ENCODE peak calls at places on chromosomes 11 and 22, in five cellular contexts. V is H9, S is mesenchymal stem cell, R is H1, E is trophoblast cell. B is an unnamed sample.

GRCh38 chr11:58058276-58059010 is 27.7 kb downstream of the OR6Q1 start:
- DNase-seq in E (no peak), V (no peak), R (no peak), S (no peak), B (no peak)

GRCh38 chr11:69648679-69649575 is 8.0 kb downstream of the CCND1 start:
- DNase-seq in R (no peak), V (peak; percentile 25), E (no peak), S (no peak), B (no peak)

GRCh38 chr11:65945941-65946558 is 770 bp downstream of the TSGA10IP start:
- DNase-seq in R (no peak), S (no peak), E (no peak), V (peak; percentile 75), B (no peak)

GRCh38 chr11:99098751-99099150 is 78.0 kb downstream of the CNTN5 start:
- DNase-seq in V (no peak), R (no peak), S (no peak), E (no peak), B (no peak)

GRCh38 chr11:64436025-64436424 is 77.1 kb downstream of the RPS6KA4 start:
- DNase-seq in V (no peak), R (no peak), S (no peak), E (peak; percentile 20), B (no peak)

GRCh38 chr11:16512163-16512562 is 155.8 kb upstream of the SOX6 start:
- DNase-seq in R (no peak), S (peak; percentile 6), E (no peak), V (no peak), B (no peak)

GRCh38 chr22:40855104-40855959 is 1.1 kb downstream of the ST13 start:
- DNase-seq in E (no peak), S (peak; percentile 47), V (no peak), R (no peak), B (no peak)

GRCh38 chr11:117807482-117808272 is 10.7 kb upstream of the DSCAML1 start:
- DNase-seq in S (peak; percentile 65), R (peak; percentile 92), E (peak; percentile 82), V (peak; percentile 66), B (peak; percentile 60)

GRCh38 chr22:40499187-40499753 is 128.9 kb downstream of the SGSM3 start:
- DNase-seq in R (no peak), E (peak; percentile 89), V (no peak), S (peak; percentile 98), B (no peak)

GRCh38 chr22:33726294-33726711 is 194.0 kb downstream of the LARGE1 start:
- DNase-seq in S (peak; percentile 38), E (peak; percentile 2), R (no peak), V (no peak), B (no peak)

GRCh38 chr11:95544095-95544795 is 245.3 kb downstream of the FAM76B start:
- DNase-seq in E (no peak), S (peak; percentile 50), V (no peak), R (no peak), B (no peak)

GRCh38 chr11:92941676-92942571 is 27.5 kb upstream of the MTNR1B start:
- DNase-seq in S (peak; percentile 37), E (peak; percentile 65), R (no peak), V (no peak), B (peak; percentile 36)

GRCh38 chr22:43066844-43067385 is 22.3 kb downstream of the TTLL1 start:
- DNase-seq in S (peak; percentile 77), R (no peak), V (no peak), E (no peak), B (no peak)

GRCh38 chr11:127804775-127805446 is 782.4 kb downstream of the ETS1 start:
- DNase-seq in E (no peak), R (no peak), S (no peak), V (no peak), B (no peak)

GRCh38 chr22:37904572-37905533 is 1.2 kb upstream of the MICALL1 start:
- DNase-seq in S (peak; percentile 99), R (peak; percentile 67), E (peak; percentile 97), V (peak; percentile 58), B (no peak)

GRCh38 chr11:111851636-111852035 is 19.7 kb downstream of the ALG9 start:
- DNase-seq in R (no peak), V (no peak), S (peak; percentile 35), E (peak; percentile 7), B (no peak)

GRCh38 chr11:83528877-83529276 is 242.7 kb upstream of the CCDC90B start:
- DNase-seq in S (no peak), V (no peak), E (no peak), R (no peak), B (no peak)

GRCh38 chr11:85752201-85752889 is 58.6 kb downstream of the SYTL2 start:
- DNase-seq in E (no peak), S (no peak), R (no peak), V (no peak), B (no peak)

GRCh38 chr22:22244337-22245250 is at the start of gene VPREB1:
- DNase-seq in E (peak; percentile 23), S (no peak), R (no peak), V (no peak), B (no peak)

GRCh38 chr22:30425616-30426394 is at the start of gene MTFP1:
- DNase-seq in R (peak; percentile 83), E (peak; percentile 72), S (peak; percentile 79), V (peak; percentile 87), B (peak; percentile 66)

GRCh38 chr11:61574611-61575010 is 6.3 kb downstream of the SYT7 start:
- DNase-seq in R (no peak), S (no peak), V (no peak), E (no peak), B (no peak)

GRCh38 chr11:118438314-118438931 is 2.1 kb downstream of the KMT2A start:
- DNase-seq in V (peak; percentile 63), S (peak; percentile 94), R (no peak), E (peak; percentile 64), B (no peak)

GRCh38 chr11:45252134-45252856 is 33.8 kb downstream of the SYT13 start:
- DNase-seq in R (peak; percentile 96), S (peak; percentile 54), V (peak; percentile 92), E (peak; percentile 74), B (peak; percentile 59)

GRCh38 chr22:38784035-38784434 is 9.9 kb downstream of the DNAL4 start:
- DNase-seq in S (no peak), V (no peak), R (no peak), E (no peak), B (no peak)

GRCh38 chr11:71089571-71089970 is 162.8 kb downstream of the SHANK2 start:
- DNase-seq in S (no peak), R (no peak), V (no peak), E (no peak), B (no peak)

GRCh38 chr11:56885182-56885581 is 103.5 kb upstream of the OR5AK2 start:
- DNase-seq in R (no peak), V (no peak), S (no peak), E (no peak), B (peak; percentile 4)

GRCh38 chr11:61028135-61028729 is 56.8 kb downstream of the CD6 start:
- DNase-seq in E (peak; percentile 8), V (no peak), S (no peak), R (no peak), B (no peak)

GRCh38 chr22:23376256-23376655 is 195.9 kb downstream of the BCR start:
- DNase-seq in R (peak; percentile 67), V (peak; percentile 80), E (peak; percentile 40), S (peak; percentile 13), B (no peak)

DNA sequence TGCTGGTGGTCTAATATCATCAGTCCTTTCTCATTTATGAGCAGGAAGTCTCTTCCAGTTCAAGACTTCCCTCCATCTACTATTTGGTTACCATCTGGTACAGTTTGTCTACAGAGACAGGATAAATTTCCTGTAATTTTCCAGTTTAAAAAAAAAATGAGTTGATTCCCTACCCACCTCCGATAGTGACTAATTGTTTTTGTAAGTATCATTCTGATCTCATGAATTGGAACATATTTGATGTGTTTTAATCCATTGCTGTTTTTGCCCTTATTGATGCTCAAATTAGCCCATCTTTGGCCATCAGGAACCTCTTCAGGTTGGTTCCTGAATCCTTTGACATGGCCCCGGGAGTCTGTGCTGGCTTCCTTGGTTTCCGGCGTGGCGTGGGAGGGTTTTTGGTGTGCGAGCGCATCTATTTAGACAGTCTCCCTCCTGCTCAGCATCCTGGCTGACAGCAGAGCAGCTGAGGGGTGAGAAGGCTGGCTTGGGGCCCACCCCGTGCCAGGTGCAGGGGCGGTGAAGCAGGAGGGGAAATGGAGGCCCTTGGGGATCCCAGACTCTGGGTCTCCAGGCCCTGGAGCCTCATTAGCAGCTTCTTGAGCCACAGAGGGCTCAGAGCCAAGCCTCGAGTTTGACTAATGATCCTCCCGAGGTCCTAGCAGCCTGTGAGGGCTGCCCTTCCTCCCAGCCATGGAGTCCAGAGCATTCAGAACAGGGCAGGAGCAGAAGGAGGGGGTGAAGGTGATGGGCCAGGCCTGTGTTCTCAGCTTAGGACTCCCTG is 6.8 kb downstream of the OMP start:
- DNase-seq in R (no peak), E (no peak), V (no peak), S (no peak), B (no peak)
- H3K9ac ChIP-seq in R (no peak overlapping the region), E (no peak overlapping the region), V (no peak overlapping the region), S (peak overlapping the region; percentile 37), B (peak overlapping the region; percentile 9)

DNA sequence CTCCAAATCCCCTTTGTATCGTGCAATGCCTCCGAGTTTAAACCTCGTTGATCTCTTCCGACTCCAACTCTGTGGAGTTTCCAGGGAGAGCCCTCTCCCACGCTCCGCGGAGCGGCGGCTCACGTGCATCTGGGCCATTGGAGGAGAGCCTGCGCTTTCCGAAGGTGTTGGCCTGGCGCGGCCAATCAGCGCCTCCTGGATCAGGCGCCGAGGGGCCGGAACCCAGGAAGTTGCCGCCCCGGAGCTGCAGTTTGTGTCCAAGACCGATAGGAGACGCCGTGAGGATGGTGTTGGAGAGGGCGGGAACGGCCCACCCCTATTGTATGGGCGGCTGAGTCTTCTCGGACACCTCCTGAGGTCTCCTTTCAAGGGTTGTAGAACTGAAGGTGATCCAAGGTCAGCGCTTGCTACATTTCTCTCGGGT is 1.6 kb downstream of the ADAMTS15 start:
- DNase-seq in V (peak; percentile 94), E (peak; percentile 19), S (peak; percentile 68), R (peak; percentile 93), B (no peak)
- H2BK12ac ChIP-seq in V (no peak overlapping the region), E (no peak overlapping the region), S (no peak overlapping the region), R (peak overlapping the region; percentile 3), B (no peak overlapping the region)

DNA sequence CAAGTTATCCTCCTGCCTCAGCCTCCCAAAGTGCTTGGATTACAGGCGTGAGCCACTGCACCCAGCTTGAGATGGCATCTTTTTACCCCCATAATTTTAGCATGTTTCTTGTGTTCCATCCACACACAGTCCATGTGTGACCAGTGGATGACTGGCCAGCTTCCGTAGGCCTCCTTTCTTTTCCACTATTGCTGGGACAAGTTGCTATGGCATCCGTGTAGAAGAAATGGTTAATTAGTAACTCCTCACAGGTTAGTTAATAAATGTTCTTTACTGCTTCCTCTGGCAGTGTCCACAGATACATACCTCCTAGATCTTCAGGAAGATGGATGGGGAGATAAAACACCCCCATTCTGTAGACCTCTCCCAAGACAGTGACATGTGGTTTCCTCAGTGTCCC is 154.3 kb upstream of the RASSF10 start:
- DNase-seq in R (no peak), E (no peak), S (no peak), V (no peak), B (no peak)
- H3K27ac ChIP-seq in R (no peak overlapping the region), E (no peak overlapping the region), S (peak overlapping the region; percentile 80), V (no peak overlapping the region), B (no peak overlapping the region)

GRCh38 chr22:45476814-45477213 is 25.9 kb upstream of the FBLN1 start:
- DNase-seq in V (no peak), R (no peak), E (peak; percentile 22), S (no peak), B (no peak)

GRCh38 chr22:45475063-45475747 is 27.5 kb upstream of the FBLN1 start:
- DNase-seq in R (no peak), S (no peak), E (no peak), V (no peak), B (no peak)

GRCh38 chr22:45475876-45476514 is 26.7 kb upstream of the FBLN1 start:
- DNase-seq in S (no peak), V (no peak), E (no peak), R (no peak), B (no peak)

GRCh38 chr22:45478108-45478771 is 24.4 kb upstream of the FBLN1 start:
- DNase-seq in S (peak; percentile 84), R (no peak), V (no peak), E (peak; percentile 85), B (no peak)

GRCh38 chr22:45477366-45478107 is 25.1 kb upstream of the FBLN1 start:
- DNase-seq in V (no peak), S (no peak), E (no peak), R (no peak), B (no peak)
- H3K9ac ChIP-seq in V (no peak overlapping the region), S (no peak overlapping the region), E (no peak overlapping the region), R (no peak overlapping the region), B (no peak overlapping the region)